ENCODE peak calls at places on chromosomes 12 and 14, in five cellular contexts. I, J, R, Y and A are unnamed samples.

GRCh38 chr14:104968153-104968527 is 10.0 kb downstream of the AHNAK2 start:
- DNase-seq in I (no peak), R (peak; percentile 35), J (peak; percentile 73), Y (no peak), A (no peak)

GRCh38 chr12:77124767-77125166 is 59.4 kb upstream of the E2F7 start:
- DNase-seq in J (no peak), R (peak; percentile 49), Y (no peak), I (no peak), A (no peak)

GRCh38 chr12:113392988-113393579 is 10.6 kb downstream of the SDS start:
- DNase-seq in R (no peak), I (no peak), Y (no peak), J (peak; percentile 92), A (no peak)

GRCh38 chr12:16606201-16606849 is 363 bp upstream of the LMO3 start:
- DNase-seq in Y (no peak), R (peak; percentile 27), J (peak; percentile 86), I (peak; percentile 6), A (no peak)

GRCh38 chr12:74953697-74954096 is 255.9 kb downstream of the KCNC2 start:
- DNase-seq in R (no peak), J (no peak), I (no peak), Y (no peak), A (no peak)

GRCh38 chr12:24853588-24853987 is 95.3 kb downstream of the BCAT1 start:
- DNase-seq in R (peak; percentile 87), Y (no peak), I (no peak), J (no peak), A (no peak)

GRCh38 chr12:22287776-22288621 is 46.5 kb downstream of the ST8SIA1 start:
- DNase-seq in Y (no peak), J (peak; percentile 47), I (no peak), R (peak; percentile 70), A (no peak)

GRCh38 chr12:40469736-40470135 is 222.5 kb upstream of the CNTN1 start:
- DNase-seq in R (no peak), J (no peak), I (no peak), Y (no peak), A (no peak)

GRCh38 chr12:111764120-111764821 is 2.5 kb upstream of the ALDH2 start:
- DNase-seq in Y (no peak), R (no peak), J (no peak), I (no peak), A (no peak)

GRCh38 chr14:87052646-87053225 is 940.2 kb downstream of the GALC start:
- DNase-seq in Y (no peak), I (no peak), J (no peak), R (no peak), A (no peak)

GRCh38 chr14:41901089-41901488 is 294.4 kb downstream of the LRFN5 start:
- DNase-seq in I (no peak), J (no peak), R (no peak), Y (no peak), A (no peak)

GRCh38 chr12:50542448-50542847 is 37.7 kb downstream of the DIP2B start:
- DNase-seq in J (no peak), R (peak; percentile 53), Y (peak; percentile 9), I (peak; percentile 50), A (no peak)

GRCh38 chr12:28872654-28873268 is 276.3 kb upstream of the FAR2 start:
- DNase-seq in R (peak; percentile 67), I (peak; percentile 50), J (peak; percentile 73), Y (no peak), A (no peak)

GRCh38 chr14:70098257-70098809 is 90.4 kb downstream of the SLC8A3 start:
- DNase-seq in Y (no peak), I (no peak), J (no peak), R (no peak), A (no peak)

GRCh38 chr14:22375321-22375930 is 213.6 kb downstream of the DAD1 start:
- DNase-seq in J (peak; percentile 77), Y (no peak), R (peak; percentile 68), I (peak; percentile 58), A (no peak)

GRCh38 chr12:131775904-131776889 is 52.0 kb upstream of the MMP17 start:
- DNase-seq in I (no peak), Y (no peak), R (no peak), J (no peak), A (no peak)

GRCh38 chr12:23504043-23504442 is 445.4 kb downstream of the SOX5 start:
- DNase-seq in R (no peak), Y (no peak), J (peak; percentile 40), I (no peak), A (no peak)

GRCh38 chr12:23503544-23503943 is 445.9 kb downstream of the SOX5 start:
- DNase-seq in I (no peak), J (peak; percentile 5), Y (no peak), R (no peak), A (no peak)

GRCh38 chr12:23510484-23510883 is 439.0 kb downstream of the SOX5 start:
- DNase-seq in J (no peak), R (no peak), I (no peak), Y (no peak), A (no peak)

GRCh38 chr12:23502259-23502658 is 447.2 kb downstream of the SOX5 start:
- DNase-seq in I (no peak), J (no peak), Y (no peak), R (no peak), A (no peak)

GRCh38 chr12:23504641-23505399 is 444.6 kb downstream of the SOX5 start:
- DNase-seq in J (peak; percentile 37), I (no peak), Y (no peak), R (no peak), A (no peak)
- H3K27ac ChIP-seq in J (peak overlapping the region; percentile 28), I (no peak overlapping the region), Y (no peak overlapping the region), R (no peak overlapping the region), A (no peak overlapping the region)

DNA sequence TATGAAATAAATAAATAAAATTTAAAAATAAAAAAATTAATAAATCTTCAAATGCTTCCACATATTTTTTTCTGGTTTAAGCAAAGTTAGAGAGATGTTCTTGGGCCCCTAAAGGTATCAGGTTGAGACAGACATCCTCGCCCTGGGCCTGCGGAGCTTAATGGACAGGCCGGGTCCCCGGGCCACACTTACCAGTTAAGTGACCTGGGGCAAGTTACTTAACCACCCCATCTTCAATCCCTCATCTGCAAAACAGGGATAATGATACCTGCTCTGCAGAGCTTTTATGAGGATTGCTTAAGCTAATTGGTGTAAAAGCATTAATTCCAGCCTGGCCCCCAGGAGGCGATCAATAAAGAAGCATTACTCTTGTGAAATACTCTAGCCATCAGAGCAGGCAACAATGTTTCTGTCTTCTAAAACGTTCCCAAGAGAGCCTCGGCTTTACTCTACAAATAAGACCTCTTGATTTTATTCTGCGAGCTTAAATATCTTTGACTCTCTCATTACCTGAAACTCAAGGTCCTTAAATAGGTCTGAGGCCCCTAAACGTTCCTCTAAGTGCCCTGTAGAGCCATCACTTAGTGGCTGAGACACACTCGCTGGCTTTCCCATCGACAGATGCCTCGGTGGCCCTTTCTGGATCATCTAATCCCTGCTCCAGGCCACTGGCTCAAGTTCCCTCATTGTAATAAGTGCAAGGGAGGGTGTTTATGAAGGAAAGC is 81.1 kb upstream of the DIO3 start:
- DNase-seq in R (no peak), J (no peak), I (no peak), Y (no peak), A (no peak)
- H3K27ac ChIP-seq in R (peak overlapping the region; percentile 24), J (no peak overlapping the region), I (peak overlapping the region; percentile 29), Y (no peak overlapping the region), A (no peak overlapping the region)

GRCh38 chr12:88144037-88144436 is 1.9 kb downstream of the TMTC3 start:
- DNase-seq in Y (no peak), J (peak; percentile 20), I (no peak), R (no peak), A (no peak)
- H3K27ac ChIP-seq in Y (no peak overlapping the region), J (no peak overlapping the region), I (no peak overlapping the region), R (no peak overlapping the region), A (no peak overlapping the region)

GRCh38 chr12:89883630-89884364 is 175.2 kb upstream of the ATP2B1 start:
- DNase-seq in I (no peak), R (peak; percentile 48), Y (no peak), J (peak; percentile 77), A (no peak)
- H3K27ac ChIP-seq in I (no peak overlapping the region), R (no peak overlapping the region), Y (no peak overlapping the region), J (no peak overlapping the region), A (no peak overlapping the region)

GRCh38 chr12:66044731-66045130 is 85.8 kb downstream of the LLPH start:
- DNase-seq in Y (no peak), I (no peak), R (peak; percentile 63), J (no peak), A (no peak)
- H3K27ac ChIP-seq in Y (no peak overlapping the region), I (no peak overlapping the region), R (no peak overlapping the region), J (no peak overlapping the region), A (no peak overlapping the region)

GRCh38 chr14:36222337-36222736 is 45.8 kb upstream of the PTCSC3 start:
- DNase-seq in I (no peak), R (no peak), Y (no peak), J (no peak), A (no peak)

GRCh38 chr14:36221097-36221496 is 44.6 kb upstream of the PTCSC3 start:
- DNase-seq in I (no peak), R (no peak), J (peak; percentile 72), Y (no peak), A (no peak)

GRCh38 chr14:36222952-36223468 is 46.5 kb upstream of the PTCSC3 start:
- DNase-seq in I (no peak), R (peak; percentile 22), J (peak; percentile 36), Y (no peak), A (no peak)

GRCh38 chr14:36224176-36224575 is 47.7 kb upstream of the PTCSC3 start:
- DNase-seq in R (no peak), I (no peak), Y (no peak), J (no peak), A (no peak)

GRCh38 chr14:36223558-36223957 is 47.0 kb upstream of the PTCSC3 start:
- DNase-seq in I (no peak), J (no peak), R (no peak), Y (no peak), A (no peak)
- H3K27ac ChIP-seq in I (no peak overlapping the region), J (no peak overlapping the region), R (no peak overlapping the region), Y (no peak overlapping the region), A (no peak overlapping the region)

GRCh38 chr12:46370380-46370734 is 2.2 kb downstream of the SLC38A2 start:
- DNase-seq in Y (no peak), J (no peak), I (no peak), R (no peak), A (no peak)
- H3K27ac ChIP-seq in Y (no peak overlapping the region), J (peak overlapping the region; percentile 82), I (no peak overlapping the region), R (peak overlapping the region; percentile 35), A (peak overlapping the region; percentile 97)

DNA sequence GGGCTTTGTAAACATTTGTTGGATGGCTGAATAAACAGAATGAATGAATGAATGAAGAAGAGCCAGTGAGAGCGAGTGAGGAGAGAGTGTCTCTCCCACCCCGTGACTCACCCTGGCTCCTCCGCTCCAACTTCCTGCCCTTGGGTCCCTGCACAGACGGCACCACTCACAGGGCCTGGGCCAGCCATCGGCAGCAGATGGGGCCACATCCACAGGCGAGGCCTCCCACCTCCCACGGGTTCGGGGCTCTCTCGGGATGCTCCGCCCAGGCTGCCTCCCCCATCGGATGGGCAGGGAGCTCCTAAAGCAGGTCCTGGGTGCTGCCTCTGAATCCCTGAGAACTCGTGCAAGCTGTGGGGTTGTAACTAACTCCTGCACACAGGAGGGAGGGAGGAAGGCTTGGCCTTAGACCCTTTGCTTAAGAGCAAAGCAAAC is 41.3 kb downstream of the CCNK start:
- DNase-seq in J (no peak), R (peak; percentile 78), Y (no peak), I (no peak), A (no peak)
- H3K27ac ChIP-seq in J (peak overlapping the region; percentile 59), R (peak overlapping the region; percentile 76), Y (no peak overlapping the region), I (peak overlapping the region; percentile 18), A (no peak overlapping the region)

GRCh38 chr14:68395585-68395984 is 397.3 kb downstream of the ZFP36L1 start:
- DNase-seq in J (no peak), R (peak; percentile 76), Y (no peak), I (no peak), A (peak; percentile 45)
- H3K27ac ChIP-seq in J (no peak overlapping the region), R (peak overlapping the region; percentile 61), Y (no peak overlapping the region), I (peak overlapping the region; percentile 27), A (no peak overlapping the region)

GRCh38 chr14:68139466-68140110 is 320.0 kb downstream of the RAD51B start:
- DNase-seq in R (no peak), I (peak; percentile 16), J (no peak), Y (no peak), A (no peak)
- H3K27ac ChIP-seq in R (peak overlapping the region; percentile 20), I (peak overlapping the region; percentile 75), J (no peak overlapping the region), Y (no peak overlapping the region), A (peak overlapping the region; percentile 61)